ENCODE peak calls at places on chromosomes 2 and 18, in eight cellular contexts. One of them, this sample, is unnamed.

GRCh38 chr2:184031402-184032147 is 566.8 kb upstream of the ZNF804A start:
- DNase-seq in choroid plexus epithelial cell: no peak
- DNase-seq in neural progenitor cell: peak
- DNase-seq in GM12865: peak
- DNase-seq in epithelial cell of esophagus: no peak
- DNase-seq in tibial nerve: no peak
- DNase-seq in IMR-90: no peak
- DNase-seq in fibroblast of mammary gland: no peak
- DNase-seq in this sample: no peak

GRCh38 chr18:45521777-45522176 is 93.5 kb upstream of the SLC14A2 start:
- DNase-seq in choroid plexus epithelial cell: peak
- DNase-seq in neural progenitor cell: no peak
- DNase-seq in GM12865: peak
- DNase-seq in epithelial cell of esophagus: peak
- DNase-seq in tibial nerve: no peak
- DNase-seq in IMR-90: peak
- DNase-seq in fibroblast of mammary gland: peak
- DNase-seq in this sample: peak

GRCh38 chr2:172196768-172197322 is 94.1 kb upstream of the DLX2 start:
- DNase-seq in choroid plexus epithelial cell: peak
- DNase-seq in neural progenitor cell: no peak
- DNase-seq in GM12865: peak
- DNase-seq in epithelial cell of esophagus: peak
- DNase-seq in tibial nerve: no peak
- DNase-seq in IMR-90: peak
- DNase-seq in fibroblast of mammary gland: peak
- DNase-seq in this sample: no peak

GRCh38 chr2:109457811-109458210 is 156.0 kb downstream of the SEPTIN10 start:
- DNase-seq in choroid plexus epithelial cell: peak
- DNase-seq in neural progenitor cell: no peak
- DNase-seq in GM12865: peak
- DNase-seq in epithelial cell of esophagus: no peak
- DNase-seq in tibial nerve: no peak
- DNase-seq in IMR-90: no peak
- DNase-seq in fibroblast of mammary gland: no peak
- DNase-seq in this sample: no peak

GRCh38 chr2:74554821-74555531 is 456 bp downstream of the DOK1 start:
- DNase-seq in choroid plexus epithelial cell: peak
- DNase-seq in neural progenitor cell: peak
- DNase-seq in GM12865: peak
- DNase-seq in epithelial cell of esophagus: peak
- DNase-seq in tibial nerve: no peak
- DNase-seq in IMR-90: peak
- DNase-seq in fibroblast of mammary gland: peak
- DNase-seq in this sample: peak

GRCh38 chr2:163210430-163210918 is 371.9 kb upstream of the KCNH7 start:
- DNase-seq in choroid plexus epithelial cell: peak
- DNase-seq in neural progenitor cell: no peak
- DNase-seq in GM12865: no peak
- DNase-seq in epithelial cell of esophagus: peak
- DNase-seq in tibial nerve: no peak
- DNase-seq in IMR-90: peak
- DNase-seq in fibroblast of mammary gland: peak
- DNase-seq in this sample: no peak

GRCh38 chr2:182649316-182649715 is 66.7 kb upstream of the DNAJC10 start:
- DNase-seq in choroid plexus epithelial cell: peak
- DNase-seq in neural progenitor cell: peak
- DNase-seq in GM12865: peak
- DNase-seq in epithelial cell of esophagus: peak
- DNase-seq in tibial nerve: no peak
- DNase-seq in IMR-90: peak
- DNase-seq in fibroblast of mammary gland: peak
- DNase-seq in this sample: peak

GRCh38 chr2:137570484-137570883 is 393.8 kb upstream of the HNMT start:
- DNase-seq in choroid plexus epithelial cell: no peak
- DNase-seq in neural progenitor cell: no peak
- DNase-seq in GM12865: no peak
- DNase-seq in epithelial cell of esophagus: no peak
- DNase-seq in tibial nerve: no peak
- DNase-seq in IMR-90: no peak
- DNase-seq in fibroblast of mammary gland: no peak
- DNase-seq in this sample: no peak

GRCh38 chr2:85706604-85707296 is 12.6 kb downstream of the GNLY start:
- DNase-seq in choroid plexus epithelial cell: no peak
- DNase-seq in neural progenitor cell: no peak
- DNase-seq in GM12865: no peak
- DNase-seq in epithelial cell of esophagus: no peak
- DNase-seq in tibial nerve: no peak
- DNase-seq in IMR-90: no peak
- DNase-seq in fibroblast of mammary gland: no peak
- DNase-seq in this sample: no peak

GRCh38 chr18:54981076-54981475 is 21.8 kb upstream of the CCDC68 start:
- DNase-seq in choroid plexus epithelial cell: no peak
- DNase-seq in neural progenitor cell: no peak
- DNase-seq in GM12865: no peak
- DNase-seq in epithelial cell of esophagus: no peak
- DNase-seq in tibial nerve: no peak
- DNase-seq in IMR-90: no peak
- DNase-seq in fibroblast of mammary gland: no peak
- DNase-seq in this sample: no peak

GRCh38 chr2:65128297-65129190 is 1.4 kb downstream of the RAB1A start:
- DNase-seq in choroid plexus epithelial cell: peak
- DNase-seq in neural progenitor cell: no peak
- DNase-seq in GM12865: peak
- DNase-seq in epithelial cell of esophagus: peak
- DNase-seq in tibial nerve: no peak
- DNase-seq in IMR-90: peak
- DNase-seq in fibroblast of mammary gland: peak
- DNase-seq in this sample: no peak

GRCh38 chr2:217555075-217555876 is 447.5 kb downstream of the TNS1 start:
- DNase-seq in choroid plexus epithelial cell: peak
- DNase-seq in neural progenitor cell: no peak
- DNase-seq in GM12865: no peak
- DNase-seq in epithelial cell of esophagus: no peak
- DNase-seq in tibial nerve: no peak
- DNase-seq in IMR-90: no peak
- DNase-seq in fibroblast of mammary gland: no peak
- DNase-seq in this sample: no peak

GRCh38 chr2:174974131-174974530 is 31.1 kb downstream of the CHN1 start:
- DNase-seq in choroid plexus epithelial cell: no peak
- DNase-seq in neural progenitor cell: no peak
- DNase-seq in GM12865: no peak
- DNase-seq in epithelial cell of esophagus: no peak
- DNase-seq in tibial nerve: no peak
- DNase-seq in IMR-90: no peak
- DNase-seq in fibroblast of mammary gland: no peak
- DNase-seq in this sample: no peak

GRCh38 chr2:66134113-66134730 is 300.7 kb upstream of the MEIS1 start:
- DNase-seq in choroid plexus epithelial cell: no peak
- DNase-seq in neural progenitor cell: peak
- DNase-seq in GM12865: no peak
- DNase-seq in epithelial cell of esophagus: no peak
- DNase-seq in tibial nerve: no peak
- DNase-seq in IMR-90: no peak
- DNase-seq in fibroblast of mammary gland: no peak
- DNase-seq in this sample: no peak

GRCh38 chr18:10705786-10706185 is 180.0 kb downstream of the NAPG start:
- DNase-seq in choroid plexus epithelial cell: no peak
- DNase-seq in neural progenitor cell: peak
- DNase-seq in GM12865: no peak
- DNase-seq in epithelial cell of esophagus: no peak
- DNase-seq in tibial nerve: no peak
- DNase-seq in IMR-90: no peak
- DNase-seq in fibroblast of mammary gland: no peak
- DNase-seq in this sample: no peak

GRCh38 chr2:212619954-212620353 is 81.4 kb upstream of the ERBB4 start:
- DNase-seq in choroid plexus epithelial cell: peak
- DNase-seq in neural progenitor cell: no peak
- DNase-seq in GM12865: no peak
- DNase-seq in epithelial cell of esophagus: peak
- DNase-seq in tibial nerve: no peak
- DNase-seq in IMR-90: peak
- DNase-seq in fibroblast of mammary gland: peak
- DNase-seq in this sample: no peak

GRCh38 chr2:152336103-152336853 is 1.3 kb downstream of the FMNL2 start:
- DNase-seq in choroid plexus epithelial cell: peak
- DNase-seq in neural progenitor cell: peak
- DNase-seq in GM12865: peak
- DNase-seq in epithelial cell of esophagus: peak
- DNase-seq in tibial nerve: peak
- DNase-seq in IMR-90: peak
- DNase-seq in fibroblast of mammary gland: peak
- DNase-seq in this sample: peak

GRCh38 chr18:13799396-13799795 is 24.6 kb upstream of the MC5R start:
- DNase-seq in choroid plexus epithelial cell: no peak
- DNase-seq in neural progenitor cell: no peak
- DNase-seq in GM12865: no peak
- DNase-seq in epithelial cell of esophagus: no peak
- DNase-seq in tibial nerve: no peak
- DNase-seq in IMR-90: no peak
- DNase-seq in fibroblast of mammary gland: no peak
- DNase-seq in this sample: no peak

GRCh38 chr18:13804305-13804704 is 19.6 kb upstream of the MC5R start:
- DNase-seq in choroid plexus epithelial cell: no peak
- DNase-seq in neural progenitor cell: no peak
- DNase-seq in GM12865: peak
- DNase-seq in epithelial cell of esophagus: no peak
- DNase-seq in tibial nerve: no peak
- DNase-seq in IMR-90: no peak
- DNase-seq in fibroblast of mammary gland: no peak
- DNase-seq in this sample: no peak

GRCh38 chr18:13801260-13801601 is 22.7 kb upstream of the MC5R start:
- DNase-seq in choroid plexus epithelial cell: no peak
- DNase-seq in neural progenitor cell: no peak
- DNase-seq in GM12865: no peak
- DNase-seq in epithelial cell of esophagus: no peak
- DNase-seq in tibial nerve: no peak
- DNase-seq in IMR-90: no peak
- DNase-seq in fibroblast of mammary gland: no peak
- DNase-seq in this sample: no peak

GRCh38 chr18:13797157-13797611 is 26.8 kb upstream of the MC5R start:
- DNase-seq in choroid plexus epithelial cell: peak
- DNase-seq in neural progenitor cell: no peak
- DNase-seq in GM12865: no peak
- DNase-seq in epithelial cell of esophagus: peak
- DNase-seq in tibial nerve: no peak
- DNase-seq in IMR-90: no peak
- DNase-seq in fibroblast of mammary gland: no peak
- DNase-seq in this sample: no peak

GRCh38 chr18:13800505-13801259 is 23.3 kb upstream of the MC5R start:
- DNase-seq in choroid plexus epithelial cell: peak
- DNase-seq in neural progenitor cell: peak
- DNase-seq in GM12865: peak
- DNase-seq in epithelial cell of esophagus: peak
- DNase-seq in tibial nerve: no peak
- DNase-seq in IMR-90: peak
- DNase-seq in fibroblast of mammary gland: peak
- DNase-seq in this sample: peak
- TF ChIP-seq CTCF in choroid plexus epithelial cell: peak
- TF ChIP-seq CTCF in neural progenitor cell: peak
- TF ChIP-seq CTCF in GM12865: no peak
- TF ChIP-seq CTCF in epithelial cell of esophagus: peak
- TF ChIP-seq CTCF in tibial nerve: peak
- TF ChIP-seq CTCF in IMR-90: peak
- TF ChIP-seq CTCF in fibroblast of mammary gland: peak
- TF ChIP-seq CTCF in this sample: peak

DNA sequence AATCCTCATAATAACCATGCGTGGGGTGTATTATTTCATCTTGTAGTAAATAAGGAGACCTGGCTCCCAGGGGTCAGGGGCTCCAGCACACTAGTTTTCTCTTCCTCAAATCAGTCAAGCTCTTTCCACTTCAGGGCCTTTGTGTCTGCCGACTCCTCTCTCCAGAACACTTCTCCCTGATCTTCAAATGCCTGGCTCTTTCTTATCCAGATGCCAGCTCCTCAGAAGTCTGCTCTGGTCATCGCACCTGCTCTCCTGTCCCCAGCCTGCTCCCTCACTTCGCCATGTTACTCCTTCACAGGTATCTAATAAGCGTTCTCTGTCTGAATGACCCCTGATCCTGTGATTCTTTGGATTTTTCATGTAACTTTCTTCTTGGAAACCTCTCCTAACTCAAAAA is 62.0 kb downstream of the GYPC start:
- DNase-seq in choroid plexus epithelial cell: no peak
- DNase-seq in neural progenitor cell: no peak
- DNase-seq in GM12865: no peak
- DNase-seq in epithelial cell of esophagus: no peak
- DNase-seq in tibial nerve: no peak
- DNase-seq in IMR-90: no peak
- DNase-seq in fibroblast of mammary gland: no peak
- DNase-seq in this sample: no peak
- TF ChIP-seq CTCF in choroid plexus epithelial cell: no peak
- TF ChIP-seq CTCF in neural progenitor cell: no peak
- TF ChIP-seq CTCF in GM12865: no peak
- TF ChIP-seq CTCF in epithelial cell of esophagus: no peak
- TF ChIP-seq CTCF in tibial nerve: no peak
- TF ChIP-seq CTCF in IMR-90: no peak
- TF ChIP-seq CTCF in fibroblast of mammary gland: no peak
- TF ChIP-seq CTCF in this sample: no peak

GRCh38 chr2:100855084-100855483 is 35.1 kb downstream of the NPAS2 start:
- DNase-seq in choroid plexus epithelial cell: no peak
- DNase-seq in neural progenitor cell: no peak
- DNase-seq in GM12865: no peak
- DNase-seq in epithelial cell of esophagus: no peak
- DNase-seq in tibial nerve: no peak
- DNase-seq in IMR-90: no peak
- DNase-seq in fibroblast of mammary gland: no peak
- DNase-seq in this sample: no peak

GRCh38 chr2:100853909-100854810 is 34.2 kb downstream of the NPAS2 start:
- DNase-seq in choroid plexus epithelial cell: no peak
- DNase-seq in neural progenitor cell: no peak
- DNase-seq in GM12865: no peak
- DNase-seq in epithelial cell of esophagus: no peak
- DNase-seq in tibial nerve: no peak
- DNase-seq in IMR-90: no peak
- DNase-seq in fibroblast of mammary gland: no peak
- DNase-seq in this sample: no peak

GRCh38 chr2:100856732-100857131 is 36.8 kb downstream of the NPAS2 start:
- DNase-seq in choroid plexus epithelial cell: no peak
- DNase-seq in neural progenitor cell: no peak
- DNase-seq in GM12865: no peak
- DNase-seq in epithelial cell of esophagus: peak
- DNase-seq in tibial nerve: no peak
- DNase-seq in IMR-90: no peak
- DNase-seq in fibroblast of mammary gland: no peak
- DNase-seq in this sample: no peak

GRCh38 chr2:100852447-100852846 is 32.5 kb downstream of the NPAS2 start:
- DNase-seq in choroid plexus epithelial cell: no peak
- DNase-seq in neural progenitor cell: no peak
- DNase-seq in GM12865: no peak
- DNase-seq in epithelial cell of esophagus: no peak
- DNase-seq in tibial nerve: no peak
- DNase-seq in IMR-90: no peak
- DNase-seq in fibroblast of mammary gland: no peak
- DNase-seq in this sample: no peak

GRCh38 chr2:100852999-100853908 is 33.3 kb downstream of the NPAS2 start:
- DNase-seq in choroid plexus epithelial cell: peak
- DNase-seq in neural progenitor cell: no peak
- DNase-seq in GM12865: no peak
- DNase-seq in epithelial cell of esophagus: no peak
- DNase-seq in tibial nerve: no peak
- DNase-seq in IMR-90: peak
- DNase-seq in fibroblast of mammary gland: peak
- DNase-seq in this sample: no peak
- TF ChIP-seq CTCF in choroid plexus epithelial cell: no peak
- TF ChIP-seq CTCF in neural progenitor cell: no peak
- TF ChIP-seq CTCF in GM12865: no peak
- TF ChIP-seq CTCF in epithelial cell of esophagus: no peak
- TF ChIP-seq CTCF in tibial nerve: no peak
- TF ChIP-seq CTCF in IMR-90: no peak
- TF ChIP-seq CTCF in fibroblast of mammary gland: no peak
- TF ChIP-seq CTCF in this sample: no peak

GRCh38 chr18:61600422-61600821 is 267.2 kb downstream of the CDH20 start:
- DNase-seq in choroid plexus epithelial cell: no peak
- DNase-seq in neural progenitor cell: no peak
- DNase-seq in GM12865: no peak
- DNase-seq in epithelial cell of esophagus: no peak
- DNase-seq in tibial nerve: no peak
- DNase-seq in IMR-90: no peak
- DNase-seq in fibroblast of mammary gland: no peak
- DNase-seq in this sample: no peak
- TF ChIP-seq CTCF in choroid plexus epithelial cell: no peak
- TF ChIP-seq CTCF in neural progenitor cell: no peak
- TF ChIP-seq CTCF in GM12865: no peak
- TF ChIP-seq CTCF in epithelial cell of esophagus: no peak
- TF ChIP-seq CTCF in tibial nerve: no peak
- TF ChIP-seq CTCF in IMR-90: no peak
- TF ChIP-seq CTCF in fibroblast of mammary gland: no peak
- TF ChIP-seq CTCF in this sample: no peak